ENCODE peak calls at places on chromosomes 12 and 14, in eight cellular contexts. K is GM13977, D is fibroblast of pulmonary artery, O is iris pigment epithelial cell, V is GM10248, M is HEK293T, C is mucosa of gallbladder, N is psoas muscle. J is an unnamed sample.

GRCh38 chr14:100031506-100032281 is 33.5 kb upstream of the EVL start:
- DNase-seq in K (no peak), D (peak), O (peak), V (no peak), M (no peak), C (peak), N (peak), J (peak)

GRCh38 chr14:24426912-24427536 is 2.4 kb downstream of the CBLN3 start:
- DNase-seq in K (no peak), D (no peak), O (no peak), V (no peak), M (no peak), C (peak), N (no peak), J (peak)

GRCh38 chr12:480831-481230 is 21.1 kb downstream of the B4GALNT3 start:
- DNase-seq in K (no peak), D (peak), O (no peak), V (no peak), M (no peak), C (no peak), N (peak), J (peak)

GRCh38 chr12:4379410-4379809 is at the start of gene FGF23:
- DNase-seq in K (no peak), D (peak), O (peak), V (no peak), M (peak), C (no peak), N (no peak), J (no peak)

GRCh38 chr12:84738481-84738972 is 174.1 kb downstream of the SLC6A15 start:
- DNase-seq in K (no peak), D (peak), O (peak), V (no peak), M (no peak), C (no peak), N (no peak), J (no peak)

GRCh38 chr12:90801776-90802175 is 153.2 kb downstream of the CCER1 start:
- DNase-seq in K (no peak), D (peak), O (peak), V (no peak), M (no peak), C (no peak), N (no peak), J (no peak)

GRCh38 chr14:94770251-94770749 is 387 bp upstream of the GSC start:
- DNase-seq in K (no peak), D (peak), O (no peak), V (no peak), M (no peak), C (no peak), N (no peak), J (no peak)

GRCh38 chr12:92845320-92845719 is 83.8 kb downstream of the EEA1 start:
- DNase-seq in K (no peak), D (no peak), O (no peak), V (no peak), M (no peak), C (no peak), N (no peak), J (no peak)

GRCh38 chr14:89214221-89214965 is 202.6 kb downstream of the FOXN3 start:
- DNase-seq in K (no peak), D (no peak), O (no peak), V (no peak), M (no peak), C (peak), N (peak), J (no peak)

GRCh38 chr12:1533602-1534304 is 60.6 kb downstream of the FBXL14 start:
- DNase-seq in K (peak), D (no peak), O (peak), V (peak), M (no peak), C (no peak), N (no peak), J (no peak)

GRCh38 chr12:130838284-130838950 is 633 bp downstream of the STX2 start:
- DNase-seq in K (peak), D (peak), O (peak), V (peak), M (peak), C (no peak), N (peak), J (peak)

GRCh38 chr14:103260629-103261124 is 73.4 kb upstream of the EIF5 start:
- DNase-seq in K (no peak), D (peak), O (peak), V (no peak), M (no peak), C (peak), N (peak), J (peak)

GRCh38 chr12:96711364-96711763 is 195.7 kb upstream of the NEDD1 start:
- DNase-seq in K (no peak), D (no peak), O (no peak), V (no peak), M (no peak), C (no peak), N (no peak), J (no peak)

GRCh38 chr12:1013618-1014489 is 22.8 kb downstream of the ERC1 start:
- DNase-seq in K (no peak), D (peak), O (peak), V (no peak), M (no peak), C (no peak), N (peak), J (no peak)

GRCh38 chr14:24051162-24051788 is 534 bp upstream of the CARMIL3 start:
- DNase-seq in K (peak), D (no peak), O (no peak), V (no peak), M (no peak), C (no peak), N (no peak), J (no peak)

GRCh38 chr12:51275088-51275487 is 4.9 kb upstream of the SMAGP start:
- DNase-seq in K (no peak), D (no peak), O (no peak), V (no peak), M (no peak), C (no peak), N (no peak), J (no peak)

GRCh38 chr12:4308334-4308960 is 12.6 kb upstream of the TIGAR start:
- DNase-seq in K (no peak), D (no peak), O (no peak), V (no peak), M (no peak), C (no peak), N (no peak), J (no peak)

GRCh38 chr12:65200007-65200665 is 30.8 kb downstream of the LEMD3 start:
- DNase-seq in K (no peak), D (peak), O (peak), V (no peak), M (no peak), C (no peak), N (no peak), J (no peak)

J was measured in uterus.